ENCODE peak calls at places on chromosomes 4 and X, in five cellular contexts. R is lung, Q is right lobe of liver, Z is right atrium auricular region, G is heart right ventricle. B is an unnamed sample.

GRCh38 chr4:153987291-153987690 is 198.4 kb upstream of the SFRP2 start:
- DNase-seq in R (no peak), Q (no peak), Z (no peak), G (no peak), B (no peak)

GRCh38 chr4:17851921-17852320 is 41.1 kb downstream of the NCAPG start:
- DNase-seq in R (no peak), Q (no peak), Z (no peak), G (no peak), B (no peak)

GRCh38 chrX:144648788-144649187 is 598.5 kb upstream of the SPANXN1 start:
- DNase-seq in R (no peak), Q (no peak), Z (no peak), G (no peak), B (no peak)

GRCh38 chr4:128384091-128384520 is 96.5 kb upstream of the PGRMC2 start:
- DNase-seq in R (no peak), Q (no peak), Z (no peak), G (no peak), B (no peak)

GRCh38 chr4:72983706-72984105 is 85.8 kb downstream of the COX18 start:
- DNase-seq in R (no peak), Q (no peak), Z (no peak), G (no peak), B (no peak)

GRCh38 chrX:108699368-108699767 is 37.0 kb downstream of the IRS4 start:
- DNase-seq in R (no peak), Q (no peak), Z (no peak), G (no peak), B (no peak)

GRCh38 chr4:53010320-53010719 is 148.2 kb downstream of the RASL11B start:
- DNase-seq in R (no peak), Q (no peak), Z (no peak), G (no peak), B (no peak)

GRCh38 chrX:118519411-118520205 is 24.0 kb downstream of the DOCK11 start:
- DNase-seq in R (no peak), Q (no peak), Z (no peak), G (no peak), B (no peak)

GRCh38 chrX:121000589-121000988 is 15.0 kb upstream of the CT47A1 start:
- DNase-seq in R (no peak), Q (no peak), Z (no peak), G (no peak), B (no peak)

GRCh38 chrX:127112726-127113125 is 293.2 kb downstream of the PRR32 start:
- DNase-seq in R (no peak), Q (no peak), Z (no peak), G (no peak), B (no peak)

GRCh38 chr4:8079916-8080753 is 78.5 kb downstream of the ABLIM2 start:
- DNase-seq in R (no peak), Q (no peak), Z (no peak), G (no peak), B (no peak)

GRCh38 chr4:143721317-143721716 is 20.8 kb upstream of the FREM3 start:
- DNase-seq in R (no peak), Q (no peak), Z (no peak), G (no peak), B (no peak)

GRCh38 chr4:48081196-48081595 is 52.9 kb downstream of the TXK start:
- DNase-seq in R (no peak), Q (no peak), Z (no peak), G (no peak), B (no peak)

GRCh38 chr4:10093801-10094552 is 22.6 kb downstream of the WDR1 start:
- DNase-seq in R (peak), Q (peak), Z (no peak), G (no peak), B (no peak)

GRCh38 chrX:123906557-123907316 is 46.9 kb downstream of the XIAP start:
- DNase-seq in R (no peak), Q (no peak), Z (no peak), G (no peak), B (no peak)

GRCh38 chr4:830776-831482 is 5.0 kb upstream of the CPLX1 start:
- DNase-seq in R (no peak), Q (peak), Z (no peak), G (no peak), B (no peak)

GRCh38 chr4:11130195-11130975 is 298.3 kb downstream of the HS3ST1 start:
- DNase-seq in R (no peak), Q (no peak), Z (no peak), G (no peak), B (no peak)

GRCh38 chr4:121697626-121698025 is 846 bp upstream of the ANXA5 start:
- DNase-seq in R (no peak), Q (no peak), Z (no peak), G (no peak), B (no peak)

GRCh38 chr4:181971411-181971810 is 271.8 kb upstream of the TENM3 start:
- DNase-seq in R (no peak), Q (no peak), Z (no peak), G (no peak), B (no peak)

GRCh38 chrX:134999469-134999868 is 8.7 kb downstream of the SMIM10 start:
- DNase-seq in R (no peak), Q (no peak), Z (no peak), G (no peak), B (no peak)

GRCh38 chr4:23455482-23455881 is 434.4 kb downstream of the PPARGC1A start:
- DNase-seq in R (no peak), Q (no peak), Z (no peak), G (no peak), B (no peak)

GRCh38 chr4:34679228-34679627 is 1565.1 kb downstream of the ARAP2 start:
- DNase-seq in R (no peak), Q (no peak), Z (no peak), G (no peak), B (no peak)

GRCh38 chr4:104064650-104065577 is 345.1 kb upstream of the TACR3 start:
- DNase-seq in R (peak), Q (peak), Z (no peak), G (peak), B (peak)

GRCh38 chr4:139943277-139943676 is 210.7 kb downstream of the MAML3 start:
- DNase-seq in R (no peak), Q (no peak), Z (no peak), G (no peak), B (no peak)

GRCh38 chr4:1177274-1178141 is 5.1 kb upstream of the SPON2 start:
- DNase-seq in R (peak), Q (peak), Z (no peak), G (peak), B (no peak)

GRCh38 chrX:30212172-30212571 is 3.2 kb upstream of the MAGEB2 start:
- DNase-seq in R (no peak), Q (no peak), Z (no peak), G (no peak), B (no peak)

GRCh38 chrX:38987135-38987780 is 186.0 kb downstream of the MID1IP1 start:
- DNase-seq in R (no peak), Q (no peak), Z (no peak), G (no peak), B (no peak)

GRCh38 chr4:5827108-5828004 is 65.5 kb downstream of the CRMP1 start:
- DNase-seq in R (no peak), Q (peak), Z (no peak), G (no peak), B (no peak)

GRCh38 chr4:176534566-176534965 is 214.8 kb downstream of the SPCS3 start:
- DNase-seq in R (no peak), Q (no peak), Z (no peak), G (no peak), B (no peak)

GRCh38 chrX:77937291-77937690 is 26.8 kb downstream of the ATP7A start:
- DNase-seq in R (no peak), Q (no peak), Z (no peak), G (no peak), B (no peak)

DNA sequence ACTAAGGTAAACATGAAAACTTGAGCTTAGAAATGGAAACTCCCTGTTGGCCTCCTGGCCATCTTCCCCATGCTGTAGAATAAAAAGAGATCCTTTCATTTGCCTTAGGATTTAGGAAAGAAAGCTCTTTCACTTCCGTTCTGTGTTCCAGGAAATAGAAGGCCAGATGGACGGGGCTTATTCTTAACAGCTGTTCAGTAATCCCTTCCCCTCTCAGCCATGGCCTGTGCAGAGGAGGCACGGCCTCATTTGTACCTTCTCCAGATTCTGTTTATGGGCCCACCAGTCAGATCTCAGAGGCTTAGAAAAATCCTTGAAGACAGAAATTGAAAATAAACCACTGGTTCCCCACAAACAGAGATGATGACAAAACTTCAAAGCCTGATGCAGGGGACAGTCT is 189.0 kb downstream of the SOWAHB start:
- DNase-seq in R (no peak), Q (no peak), Z (no peak), G (no peak), B (no peak)
- H3K27ac ChIP-seq in R (peak), Q (no peak), Z (no peak), G (peak), B (no peak)

GRCh38 chr4:150229538-150229937 is 151.3 kb downstream of the DCLK2 start:
- DNase-seq in R (no peak), Q (no peak), Z (no peak), G (no peak), B (no peak)
- H3K27ac ChIP-seq in R (no peak), Q (no peak), Z (no peak), G (no peak), B (no peak)

GRCh38 chr4:178612725-178613124 is 1170.5 kb upstream of the AGA start:
- DNase-seq in R (no peak), Q (no peak), Z (no peak), G (no peak), B (no peak)
- H3K27ac ChIP-seq in R (no peak), Q (no peak), Z (no peak), G (no peak), B (no peak)

GRCh38 chr4:98662619-98663225 is 4.3 kb upstream of the TSPAN5 start:
- DNase-seq in R (no peak), Q (no peak), Z (no peak), G (no peak), B (no peak)
- H3K27ac ChIP-seq in R (no peak), Q (no peak), Z (no peak), G (no peak), B (no peak)

GRCh38 chrX:150451953-150452352 is 88.8 kb downstream of the MAMLD1 start:
- DNase-seq in R (peak), Q (no peak), Z (no peak), G (no peak), B (no peak)

GRCh38 chrX:150450519-150451177 is 87.5 kb downstream of the MAMLD1 start:
- DNase-seq in R (no peak), Q (no peak), Z (peak), G (no peak), B (no peak)

GRCh38 chrX:150446151-150446550 is 83.0 kb downstream of the MAMLD1 start:
- DNase-seq in R (peak), Q (no peak), Z (no peak), G (no peak), B (no peak)

GRCh38 chrX:150449313-150449712 is 86.2 kb downstream of the MAMLD1 start:
- DNase-seq in R (peak), Q (no peak), Z (no peak), G (no peak), B (no peak)

DNA sequence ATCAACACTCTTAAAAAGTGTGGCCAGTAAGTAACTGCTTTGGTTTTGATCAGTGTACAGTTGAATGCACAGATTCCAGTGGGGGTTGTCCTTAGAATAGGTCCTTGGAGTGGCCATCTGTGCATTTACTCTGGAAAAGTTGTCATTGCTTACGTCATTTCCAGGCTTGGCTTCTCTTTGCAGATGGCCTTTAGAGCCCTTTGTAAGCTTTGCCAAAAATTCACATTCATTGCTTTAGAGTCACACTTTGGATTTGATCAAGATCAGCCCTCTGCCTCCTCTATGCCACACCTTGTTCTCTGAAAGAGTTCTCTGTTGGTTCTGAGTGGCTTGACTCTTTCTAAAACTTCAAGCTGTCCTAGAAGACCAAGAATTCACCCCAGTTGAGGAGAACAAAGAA is 83.9 kb downstream of the MAMLD1 start:
- DNase-seq in R (peak), Q (no peak), Z (no peak), G (no peak), B (no peak)
- H3K27ac ChIP-seq in R (no peak), Q (no peak), Z (no peak), G (peak), B (no peak)